ENCODE peak calls at places on chromosomes 1 and 21, in six cellular contexts. J, V, Z, E, T and Y are unnamed samples.

GRCh38 chr1:61268546-61269243 is 186.3 kb downstream of the NFIA start:
- DNase-seq in E (no peak), J (no peak), Z (no peak), T (no peak), V (no peak), Y (no peak)

GRCh38 chr1:5980314-5981008 is 11.8 kb downstream of the NPHP4 start:
- DNase-seq in Z (no peak), V (no peak), E (no peak), T (peak), J (no peak), Y (no peak)

GRCh38 chr1:29465755-29466154 is 229.4 kb downstream of the PTPRU start:
- DNase-seq in E (peak), J (no peak), V (no peak), Z (peak), T (no peak), Y (no peak)

GRCh38 chr1:218304281-218305039 is 19.4 kb downstream of the RRP15 start:
- DNase-seq in T (peak), E (no peak), V (no peak), Z (peak), J (no peak), Y (no peak)

GRCh38 chr1:29121951-29122661 is 1.6 kb downstream of the TMEM200B start:
- DNase-seq in T (peak), J (peak), E (no peak), V (no peak), Z (no peak), Y (no peak)

GRCh38 chr1:33617451-33617850 is 145.0 kb downstream of the ZSCAN20 start:
- DNase-seq in Z (no peak), T (no peak), E (no peak), V (no peak), J (no peak), Y (no peak)

GRCh38 chr1:41674501-41674900 is 190.0 kb upstream of the EDN2 start:
- DNase-seq in T (no peak), V (no peak), E (no peak), Z (no peak), J (no peak), Y (no peak)

GRCh38 chr1:54253480-54253879 is 53.5 kb downstream of the MRPL37 start:
- DNase-seq in T (no peak), V (no peak), E (no peak), Z (peak), J (no peak), Y (no peak)

GRCh38 chr1:23614128-23614660 is 54.9 kb upstream of the ID3 start:
- DNase-seq in J (no peak), Z (no peak), E (no peak), T (no peak), V (no peak), Y (no peak)

GRCh38 chr1:224635356-224635755 is 19.2 kb downstream of the CNIH3 start:
- DNase-seq in V (peak), E (no peak), Z (peak), T (no peak), J (no peak), Y (no peak)

GRCh38 chr1:159012495-159012894 is 2.8 kb downstream of the IFI16 start:
- DNase-seq in V (no peak), J (peak), Z (peak), E (no peak), T (no peak), Y (peak)

GRCh38 chr1:245605480-245606156 is 450.8 kb downstream of the KIF26B start:
- DNase-seq in T (no peak), Z (peak), V (no peak), E (no peak), J (no peak), Y (no peak)

GRCh38 chr1:4585216-4585615 is 69.2 kb upstream of the AJAP1 start:
- DNase-seq in E (no peak), J (peak), T (no peak), V (peak), Z (no peak), Y (peak)

GRCh38 chr1:47771766-47772165 is 225.4 kb downstream of the TRABD2B start:
- DNase-seq in T (no peak), E (no peak), Z (no peak), V (no peak), J (no peak), Y (no peak)

GRCh38 chr1:43660355-43660754 is 10.4 kb downstream of the KDM4A start:
- DNase-seq in Z (no peak), T (no peak), E (no peak), V (no peak), J (no peak), Y (no peak)

GRCh38 chr1:230441630-230442029 is 15.5 kb upstream of the PGBD5 start:
- DNase-seq in Z (no peak), T (no peak), E (no peak), V (no peak), J (no peak), Y (no peak)

GRCh38 chr21:33266050-33266783 is at the start of gene IL10RB:
- DNase-seq in V (peak), E (peak), Z (peak), J (peak), T (peak), Y (peak)

GRCh38 chr1:39631361-39632331 is 7.8 kb downstream of the HEYL start:
- DNase-seq in V (no peak), T (no peak), Z (no peak), J (no peak), E (no peak), Y (no peak)

DNA sequence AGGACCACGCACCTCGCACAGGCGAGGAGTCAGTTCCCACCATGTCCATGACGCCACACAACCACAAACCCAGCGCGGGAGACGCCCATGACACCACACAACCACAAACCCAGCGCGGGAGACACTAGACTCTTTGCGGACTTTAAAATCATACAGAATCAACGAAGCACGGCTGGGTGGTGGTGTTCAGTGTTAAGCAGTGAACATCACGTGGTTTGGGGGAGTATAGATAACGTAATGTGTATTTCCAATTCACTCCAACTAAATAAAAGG is 19.2 kb downstream of the PTTG1IP start:
- DNase-seq in Z (no peak), T (no peak), J (peak), V (no peak), E (no peak), Y (no peak)
- H3K4me3 ChIP-seq in Z (no peak), T (no peak), J (no peak), V (no peak), E (no peak), Y (no peak)

DNA sequence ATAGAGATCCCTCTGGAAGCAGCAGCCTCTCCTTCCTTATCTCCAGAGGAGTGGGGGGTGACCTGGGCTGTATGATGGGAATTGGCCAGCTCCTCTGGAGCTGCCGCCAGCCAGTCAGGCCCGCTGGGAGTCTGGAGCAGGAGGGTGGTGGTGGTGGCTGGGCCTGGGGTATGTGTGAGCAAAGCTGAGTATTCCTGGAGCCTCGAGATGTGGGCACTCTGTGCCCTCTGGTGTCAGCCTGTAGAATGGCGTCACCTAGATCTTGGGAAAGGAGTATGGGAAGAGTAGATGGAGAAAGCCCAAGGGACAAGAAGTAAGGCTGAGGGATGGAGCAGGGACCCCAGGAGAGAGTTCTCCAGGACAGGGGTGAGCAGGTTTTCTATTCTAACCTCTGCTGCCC is 16.0 kb downstream of the VANGL2 start:
- DNase-seq in T (no peak), V (no peak), E (peak), J (no peak), Z (peak), Y (no peak)
- TF ChIP-seq CTCF in T (peak), V (peak), E (peak), J (no peak), Z (peak), Y (peak)

GRCh38 chr21:45821315-45822001 is 160.1 kb upstream of the COL6A1 start:
- DNase-seq in J (no peak), Z (no peak), T (no peak), E (no peak), V (no peak), Y (no peak)

GRCh38 chr21:45818904-45819285 is 162.7 kb upstream of the COL6A1 start:
- DNase-seq in Z (peak), V (no peak), E (peak), T (no peak), J (peak), Y (peak)

GRCh38 chr21:45822002-45822397 is 159.6 kb upstream of the COL6A1 start:
- DNase-seq in J (no peak), V (no peak), Z (no peak), E (no peak), T (no peak), Y (no peak)

GRCh38 chr21:45819478-45820170 is 161.9 kb upstream of the COL6A1 start:
- DNase-seq in J (no peak), T (no peak), Z (no peak), E (no peak), V (no peak), Y (peak)

GRCh38 chr21:45820171-45821091 is 161.1 kb upstream of the COL6A1 start:
- DNase-seq in T (peak), Z (peak), J (peak), V (peak), E (peak), Y (peak)
- H3K4me3 ChIP-seq in T (no peak), Z (no peak), J (no peak), V (no peak), E (no peak), Y (no peak)

GRCh38 chr1:226569879-226570547 is 21.4 kb downstream of the STUM start:
- DNase-seq in J (peak), V (no peak), T (no peak), E (peak), Z (no peak), Y (no peak)
- TF ChIP-seq CTCF in J (peak), V (no peak), T (no peak), E (peak), Z (no peak), Y (peak)

GRCh38 chr1:18970762-18971161 is 14.3 kb upstream of the IFFO2 start:
- DNase-seq in J (no peak), E (no peak), V (no peak), T (no peak), Z (no peak), Y (no peak)
- H3K4me3 ChIP-seq in J (no peak), E (no peak), V (no peak), T (no peak), Z (no peak), Y (no peak)

GRCh38 chr1:15328785-15329480 is 80.8 kb upstream of the EFHD2 start:
- DNase-seq in V (peak), J (no peak), T (peak), E (no peak), Z (peak), Y (no peak)
- TF ChIP-seq CTCF in V (peak), J (no peak), T (peak), E (peak), Z (no peak), Y (peak)

DNA sequence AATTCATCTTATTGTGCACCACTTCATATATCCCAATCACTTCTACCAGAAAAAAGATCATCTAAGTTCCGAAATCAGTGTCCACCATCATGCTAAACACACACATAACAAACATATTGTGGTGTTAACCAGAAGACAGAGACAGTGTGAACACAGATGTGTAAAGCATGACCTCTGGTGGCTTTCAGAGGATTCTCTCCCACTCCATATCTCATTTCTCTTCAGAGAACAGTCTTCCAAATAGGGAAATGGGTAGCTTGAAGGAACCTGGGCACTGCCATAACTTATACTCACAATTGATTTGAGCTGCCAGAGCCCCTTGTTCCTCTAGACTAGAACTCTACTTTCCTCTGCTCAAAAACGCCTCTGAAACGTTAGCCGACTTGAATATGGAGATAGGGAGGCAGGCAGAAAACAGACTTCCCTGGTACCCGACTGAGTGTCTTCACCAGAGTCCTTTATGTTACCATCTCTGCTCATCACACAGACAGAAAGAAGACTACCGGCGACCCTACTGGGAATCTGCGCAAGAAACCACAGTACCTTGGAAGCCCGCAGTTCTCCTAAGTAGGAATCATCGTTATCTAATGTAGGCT is 1.8 kb upstream of the ELAPOR1 start:
- DNase-seq in V (no peak), J (no peak), E (peak), T (no peak), Z (no peak), Y (no peak)
- H3K4me3 ChIP-seq in V (no peak), J (no peak), E (no peak), T (peak), Z (peak), Y (no peak)

DNA sequence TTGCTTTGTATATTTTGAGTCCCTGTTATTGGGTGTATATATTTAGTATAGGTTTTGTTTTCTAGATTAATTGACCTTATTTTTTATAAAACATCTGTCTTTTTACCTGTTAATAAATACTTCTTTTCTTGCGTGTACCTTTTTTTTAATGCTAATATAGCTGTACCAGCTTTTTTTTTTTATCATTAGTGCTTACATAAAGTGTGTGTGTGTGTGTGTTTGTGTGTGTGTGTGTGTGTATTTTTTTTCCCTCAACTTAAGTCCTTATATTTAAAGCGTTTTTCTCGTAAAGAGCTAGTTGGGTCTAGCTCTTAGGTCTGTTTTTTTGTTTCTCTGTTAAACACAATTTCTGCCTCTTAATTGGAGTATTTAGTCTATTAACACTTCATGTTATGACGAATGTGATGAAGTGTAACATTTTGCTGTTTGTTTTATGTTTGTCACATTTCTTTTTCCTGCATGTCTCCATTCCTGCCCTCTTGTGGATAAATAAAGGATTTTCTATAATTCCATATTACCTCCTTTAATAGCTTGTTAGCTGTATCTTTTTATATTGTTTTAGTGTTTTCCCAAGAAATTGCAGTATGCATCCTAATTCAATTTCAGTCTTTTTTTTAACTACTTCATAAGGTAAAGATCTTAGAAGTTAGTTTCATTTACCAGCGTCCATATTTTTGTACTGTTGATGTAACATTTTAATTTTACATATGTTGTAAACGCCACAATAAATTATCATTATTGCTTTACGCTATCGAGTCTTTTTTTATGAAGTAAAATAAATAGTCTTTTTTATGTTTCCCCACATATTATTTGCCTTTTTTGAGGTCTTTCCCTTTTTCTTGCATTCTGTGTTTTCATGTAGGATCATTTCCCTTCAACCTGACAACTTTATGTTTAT is 4.3 kb downstream of the PRMT2 start:
- DNase-seq in V (no peak), E (peak), J (no peak), T (no peak), Z (no peak), Y (no peak)
- TF ChIP-seq CTCF in V (peak), E (peak), J (peak), T (peak), Z (peak), Y (no peak)